ENCODE peak calls at places on chromosomes 3 and 15, in ten cellular contexts. R is HCT116, O is breast epithelium, Q is pancreas, F is colonic mucosa, D is MM.1S, E is HepG2, G is OCI-LY7, M is IMR-90, T is astrocyte. J is an unnamed sample.

GRCh38 chr3:38141173-38141951 is 2.9 kb downstream of the MYD88 start:
- DNase-seq in G (no peak), D (no peak), O (no peak), Q (no peak), F (no peak), R (no peak), E (no peak), M (no peak), T (no peak), J (no peak)

GRCh38 chr15:71592186-71592585 is 218.2 kb upstream of the NR2E3 start:
- DNase-seq in R (no peak), O (no peak), G (no peak), F (no peak), T (no peak), Q (no peak), D (no peak), E (no peak), M (no peak), J (no peak)

GRCh38 chr3:140924097-140924873 is 17.4 kb upstream of the SLC25A36 start:
- DNase-seq in Q (no peak), M (no peak), F (no peak), R (no peak), T (no peak), O (peak; percentile 71), G (no peak), D (no peak), E (no peak), J (no peak)

GRCh38 chr3:123158330-123158729 is 43.4 kb upstream of the SEC22A start:
- DNase-seq in Q (no peak), E (no peak), T (no peak), G (no peak), F (peak; percentile 35), O (no peak), D (no peak), R (no peak), M (no peak), J (no peak)

GRCh38 chr15:35697549-35698299 is 151.8 kb upstream of the DPH6 start:
- DNase-seq in R (no peak), F (no peak), O (no peak), D (no peak), M (peak; percentile 82), G (no peak), T (peak; percentile 85), Q (no peak), E (no peak), J (peak; percentile 62)

GRCh38 chr15:74400915-74401757 is 32.6 kb downstream of the SEMA7A start:
- DNase-seq in D (peak; percentile 87), F (no peak), E (no peak), M (no peak), T (no peak), G (peak; percentile 64), Q (no peak), O (no peak), R (no peak), J (no peak)

GRCh38 chr3:143831208-143831607 is 17.1 kb downstream of the SLC9A9 start:
- DNase-seq in T (peak; percentile 65), D (peak; percentile 61), R (no peak), G (no peak), M (peak; percentile 59), F (no peak), E (no peak), Q (no peak), O (no peak), J (no peak)

GRCh38 chr3:100124116-100124767 is 9.9 kb upstream of the FILIP1L start:
- DNase-seq in F (no peak), D (no peak), O (no peak), T (no peak), R (no peak), Q (no peak), M (no peak), E (no peak), G (no peak), J (no peak)

GRCh38 chr3:148075829-148076716 is 621.6 kb upstream of the AGTR1 start:
- DNase-seq in T (peak; percentile 44), F (peak; percentile 16), Q (no peak), E (peak; percentile 16), M (peak; percentile 59), G (no peak), O (no peak), D (peak; percentile 25), R (peak; percentile 38), J (peak; percentile 27)

GRCh38 chr3:126941721-126942270 is 41.1 kb upstream of the PLXNA1 start:
- DNase-seq in D (no peak), R (no peak), Q (no peak), O (no peak), M (peak; percentile 33), T (no peak), E (no peak), G (no peak), F (no peak), J (no peak)

GRCh38 chr3:126936853-126937395 is 46.0 kb upstream of the PLXNA1 start:
- DNase-seq in O (no peak), M (no peak), G (no peak), D (no peak), E (no peak), R (no peak), F (no peak), Q (no peak), T (no peak), J (no peak)

GRCh38 chr3:126938520-126939346 is 44.2 kb upstream of the PLXNA1 start:
- DNase-seq in Q (no peak), F (peak; percentile 71), R (no peak), D (no peak), T (no peak), O (no peak), G (no peak), M (no peak), E (no peak), J (no peak)

GRCh38 chr3:126937533-126938432 is 45.1 kb upstream of the PLXNA1 start:
- DNase-seq in O (no peak), Q (no peak), F (no peak), T (no peak), M (peak; percentile 56), R (no peak), E (no peak), G (no peak), D (no peak), J (no peak)

DNA sequence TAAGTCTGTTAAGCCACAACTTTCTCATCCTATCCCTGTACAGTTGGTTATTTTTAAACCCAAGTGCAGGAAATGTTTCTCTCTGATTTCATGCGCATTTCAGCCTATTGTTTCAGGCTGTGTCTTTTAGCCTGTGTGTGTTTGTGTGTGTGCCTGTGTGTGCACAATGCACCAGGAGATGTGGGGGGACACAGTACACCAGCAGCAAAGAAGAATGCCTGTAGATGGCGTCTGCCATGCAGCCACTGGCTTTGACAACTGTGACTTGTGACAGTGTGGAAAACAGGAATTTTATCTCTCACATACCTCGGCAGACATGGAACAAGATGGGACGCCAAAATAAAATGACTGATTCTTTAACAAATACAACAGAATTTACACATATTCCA is 43.6 kb upstream of the PLXNA1 start:
- DNase-seq in F (no peak), Q (no peak), E (no peak), T (no peak), R (no peak), D (no peak), O (no peak), G (no peak), M (no peak), J (no peak)
- TF ChIP-seq CTCF in F (no peak), Q (no peak), E (peak; percentile 54), T (no peak), R (no peak), D (no peak), O (no peak), G (peak; percentile 44), M (no peak), J (no peak)

GRCh38 chr15:63500265-63501250 is 3.8 kb upstream of the USP3 start:
- DNase-seq in G (peak; percentile 53), M (no peak), F (no peak), O (no peak), R (no peak), T (no peak), E (no peak), Q (peak; percentile 54), D (no peak), J (no peak)
- H3K4me3 ChIP-seq in G (peak overlapping the region; percentile 72), M (peak overlapping the region; percentile 33), F (no peak overlapping the region), O (peak overlapping the region; percentile 56), R (peak overlapping the region; percentile 35), T (no peak overlapping the region), E (peak overlapping the region; percentile 74), Q (no peak overlapping the region), D (no peak overlapping the region), J (no peak overlapping the region)

GRCh38 chr3:28210968-28211713 is 30.3 kb upstream of the CMC1 start:
- DNase-seq in M (no peak), D (no peak), Q (no peak), R (no peak), G (no peak), O (no peak), F (no peak), T (no peak), E (no peak), J (no peak)

GRCh38 chr3:28218917-28219198 is 22.6 kb upstream of the CMC1 start:
- DNase-seq in F (no peak), D (no peak), E (no peak), T (no peak), G (no peak), R (no peak), O (no peak), M (no peak), Q (no peak), J (no peak)

GRCh38 chr3:28212681-28213080 is 28.7 kb upstream of the CMC1 start:
- DNase-seq in G (no peak), Q (no peak), D (no peak), O (no peak), F (no peak), M (no peak), R (no peak), T (no peak), E (no peak), J (no peak)

GRCh38 chr3:28218071-28218916 is 23.1 kb upstream of the CMC1 start:
- DNase-seq in O (no peak), R (no peak), D (no peak), F (no peak), G (no peak), T (no peak), M (no peak), E (no peak), Q (no peak), J (no peak)

DNA sequence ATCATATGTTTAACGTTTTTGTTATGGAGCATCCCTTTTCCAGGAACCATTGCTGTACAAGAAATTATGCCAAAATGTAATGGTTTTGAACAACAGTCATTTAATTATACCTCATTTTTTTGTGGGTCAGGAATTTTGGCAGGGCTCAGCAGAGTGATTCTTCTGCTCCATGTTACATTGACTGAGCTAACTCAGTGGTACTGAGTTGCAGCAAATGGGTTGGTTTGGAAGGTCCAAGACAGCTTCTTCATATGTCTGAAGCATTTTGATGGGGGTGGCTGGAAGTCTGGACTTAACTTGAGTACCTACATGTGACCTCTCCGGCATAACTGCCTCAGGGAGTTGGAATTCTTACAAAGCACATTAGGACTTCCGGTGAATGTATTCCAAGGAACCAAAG is 26.0 kb upstream of the CMC1 start:
- DNase-seq in Q (no peak), G (no peak), E (no peak), O (no peak), D (no peak), R (no peak), M (no peak), T (no peak), F (no peak), J (no peak)
- H3K9me3 ChIP-seq in Q (no peaks in the 10 kb centered on the region), G (no peaks in the 10 kb centered on the region), E (peaks cover 12% of the 10 kb centered on the region), O (no peaks in the 10 kb centered on the region), D (no peaks in the 10 kb centered on the region), R (no peaks in the 10 kb centered on the region), M (no peaks in the 10 kb centered on the region), T (no peaks in the 10 kb centered on the region), F (no peaks in the 10 kb centered on the region), J (no peaks in the 10 kb centered on the region)

GRCh38 chr3:188205992-188206416 is 52.0 kb downstream of the LPP start:
- DNase-seq in R (peak; percentile 3), D (no peak), T (no peak), M (no peak), F (peak; percentile 49), E (peak; percentile 81), O (peak; percentile 15), G (peak; percentile 56), Q (no peak), J (no peak)
- TF ChIP-seq CTCF in R (peak; percentile 19), D (no peak), T (peak; percentile 10), M (no peak), F (peak; percentile 47), E (peak; percentile 66), O (no peak), G (peak; percentile 78), Q (no peak), J (peak; percentile 34)

J was measured in AG04450.